ENCODE peak calls at places on chromosomes 7 and 10, in four cellular contexts. S is IMR-90, Z is H9, C is mesendoderm. K is an unnamed sample.

GRCh38 chr10:13658864-13659685 is 72.3 kb downstream of the PRPF18 start:
- DNase-seq in Z (no peak), S (no peak), C (peak), K (no peak)

GRCh38 chr7:98621573-98622482 is 4.7 kb downstream of the NPTX2 start:
- DNase-seq in S (no peak), Z (no peak), C (no peak), K (no peak)

GRCh38 chr10:34087095-34087418 is 728.0 kb downstream of the PARD3 start:
- DNase-seq in C (no peak), S (no peak), Z (no peak), K (no peak)

GRCh38 chr7:115618676-115619075 is 411.9 kb downstream of the TFEC start:
- DNase-seq in C (no peak), Z (no peak), S (peak), K (no peak)

GRCh38 chr7:80760292-80760691 is 121.8 kb downstream of the CD36 start:
- DNase-seq in Z (no peak), S (no peak), C (peak), K (no peak)

GRCh38 chr7:5354460-5355279 is 69.0 kb downstream of the TNRC18 start:
- DNase-seq in C (peak), Z (peak), S (peak), K (no peak)

GRCh38 chr10:93757136-93757535 is 600 bp upstream of the LGI1 start:
- DNase-seq in C (peak), Z (peak), S (no peak), K (no peak)

GRCh38 chr10:125159932-125160855 is at the start of gene CTBP2:
- DNase-seq in Z (peak), C (peak), S (no peak), K (peak)

GRCh38 chr10:66167816-66168215 is 758.0 kb upstream of the LRRTM3 start:
- DNase-seq in Z (no peak), S (no peak), C (no peak), K (no peak)

GRCh38 chr7:28483868-28484267 is 71.5 kb downstream of the CREB5 start:
- DNase-seq in C (no peak), S (peak), Z (no peak), K (no peak)

GRCh38 chr7:3089493-3089892 is 45.8 kb upstream of the CARD11 start:
- DNase-seq in Z (peak), C (peak), S (peak), K (peak)

GRCh38 chr10:112689327-112689726 is 242.3 kb downstream of the VTI1A start:
- DNase-seq in Z (peak), S (peak), C (peak), K (no peak)

GRCh38 chr10:116101616-116102015 is 171.4 kb downstream of the GFRA1 start:
- DNase-seq in Z (no peak), S (peak), C (no peak), K (no peak)

GRCh38 chr7:81600608-81601007 is 169.2 kb downstream of the HGF start:
- DNase-seq in S (peak), Z (no peak), C (no peak), K (no peak)

GRCh38 chr7:137790828-137791227 is 55.9 kb downstream of the DGKI start:
- DNase-seq in S (no peak), Z (no peak), C (no peak), K (no peak)

GRCh38 chr10:114220281-114220680 is 18.8 kb upstream of the VWA2 start:
- DNase-seq in Z (no peak), C (no peak), S (no peak), K (no peak)

GRCh38 chr7:115910541-115911164 is 119.9 kb downstream of the TFEC start:
- DNase-seq in C (peak), Z (no peak), S (peak), K (no peak)

GRCh38 chr10:98251399-98251798 is 16.6 kb downstream of the LOXL4 start:
- DNase-seq in C (no peak), Z (no peak), S (no peak), K (no peak)

GRCh38 chr10:105398202-105398601 is 757.1 kb downstream of the SORCS3 start:
- DNase-seq in C (no peak), S (no peak), Z (no peak), K (no peak)

GRCh38 chr7:102463841-102464576 is 654 bp downstream of the ALKBH4 start:
- DNase-seq in S (no peak), C (no peak), Z (peak), K (no peak)

GRCh38 chr10:78802866-78803265 is 265.9 kb upstream of the ZMIZ1 start:
- DNase-seq in Z (no peak), C (no peak), S (peak), K (no peak)

DNA sequence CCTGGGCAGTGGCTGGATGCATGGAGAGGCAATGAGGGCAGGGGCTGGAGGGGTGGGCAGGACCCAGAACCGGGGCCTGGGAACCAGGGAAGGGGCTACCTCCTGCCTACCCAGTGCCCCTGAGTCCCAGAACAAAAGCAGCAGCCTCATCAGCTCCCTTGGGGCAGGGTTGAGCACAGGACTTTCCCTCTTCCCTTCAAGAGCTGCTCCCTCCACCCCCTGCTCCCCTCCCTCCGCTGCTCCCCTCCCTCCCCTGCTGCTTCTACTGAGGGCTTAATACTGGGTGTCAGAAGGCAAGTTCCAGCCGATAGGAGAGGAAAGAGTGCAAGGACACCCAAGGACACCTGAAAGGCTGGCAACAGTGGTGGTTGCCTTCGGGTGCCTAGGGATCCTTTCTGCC is 28.2 kb upstream of the INMT start:
- DNase-seq in S (no peak), Z (no peak), C (no peak), K (no peak)
- H4K5ac ChIP-seq in S (no peak), Z (no peak), C (no peak), K (no peak)

GRCh38 chr7:157567666-157568065 is 230.9 kb downstream of the DNAJB6 start:
- DNase-seq in C (no peak), S (no peak), Z (no peak), K (no peak)

GRCh38 chr7:157564518-157565177 is 227.8 kb downstream of the DNAJB6 start:
- DNase-seq in C (no peak), Z (no peak), S (peak), K (no peak)

GRCh38 chr7:157566631-157567006 is 229.8 kb downstream of the DNAJB6 start:
- DNase-seq in S (no peak), Z (no peak), C (no peak), K (no peak)

GRCh38 chr7:157565201-157565626 is 228.4 kb downstream of the DNAJB6 start:
- DNase-seq in S (no peak), Z (no peak), C (no peak), K (no peak)

GRCh38 chr7:157565981-157566630 is 229.3 kb downstream of the DNAJB6 start:
- DNase-seq in C (no peak), Z (no peak), S (no peak), K (no peak)
- H4K5ac ChIP-seq in C (no peak), Z (no peak), S (no peak), K (no peak)

DNA sequence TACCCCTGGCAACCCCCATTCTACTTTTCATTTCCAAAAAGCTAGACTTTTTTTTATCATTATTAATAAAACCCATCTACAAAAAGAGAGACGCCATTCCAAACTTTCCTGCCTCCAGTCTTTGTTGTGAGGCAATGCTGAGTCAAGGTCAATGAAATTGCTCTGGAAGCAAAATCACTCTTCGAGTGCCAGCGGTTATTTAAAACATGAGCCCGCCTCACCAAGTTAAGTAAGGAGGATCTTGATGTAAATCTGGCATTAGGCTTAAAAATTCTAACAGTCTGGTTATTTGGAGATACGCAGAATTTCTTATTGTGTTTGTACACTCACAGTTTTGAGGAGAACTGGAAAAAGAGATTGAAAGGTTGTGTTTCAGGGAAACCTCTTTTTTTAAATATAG is 1196.3 kb downstream of the TYW1 start:
- DNase-seq in C (no peak), S (no peak), Z (no peak), K (no peak)
- H4K5ac ChIP-seq in C (no peak), S (no peak), Z (no peak), K (no peak)

DNA sequence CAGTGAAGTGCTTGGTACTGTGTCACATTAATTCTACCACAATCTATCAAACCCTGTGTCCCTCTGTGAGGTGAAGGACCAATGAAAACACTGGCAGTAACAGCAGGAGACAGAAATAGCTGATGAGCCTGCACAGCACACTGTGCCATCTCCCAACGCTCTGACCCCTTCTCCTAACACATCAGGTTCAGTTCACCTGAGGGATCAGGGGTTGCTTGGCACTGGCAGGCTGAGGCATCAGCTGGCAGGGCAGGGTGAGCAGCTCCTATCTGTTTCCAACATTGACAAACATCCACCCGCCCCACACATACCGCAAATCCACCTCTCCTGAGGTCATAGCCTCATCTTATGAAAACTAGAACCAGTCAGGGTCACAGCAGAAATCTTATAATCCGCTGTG is 120.9 kb downstream of the ICA1 start:
- DNase-seq in Z (no peak), C (no peak), S (no peak), K (no peak)
- H4K5ac ChIP-seq in Z (no peak), C (no peak), S (no peak), K (no peak)

DNA sequence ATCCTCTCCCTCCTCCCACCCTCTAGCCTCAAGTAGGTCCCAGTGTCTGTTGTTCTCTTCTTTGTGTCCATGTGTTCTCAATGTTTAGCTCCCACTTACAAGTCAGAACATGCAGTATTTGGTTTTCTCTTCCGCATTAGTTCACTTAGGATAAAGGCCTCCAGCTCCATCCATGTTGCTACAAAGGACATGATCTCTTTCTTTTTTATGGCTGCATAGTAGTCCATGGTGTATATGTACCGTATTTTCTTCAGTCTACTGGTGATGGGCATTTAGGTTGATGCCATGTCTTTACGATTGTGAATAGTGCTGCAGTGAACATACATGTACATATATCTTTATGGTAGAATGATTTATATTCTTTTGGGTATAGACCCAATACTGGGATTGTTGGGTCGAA is 1.6 kb upstream of the GOT1 start:
- DNase-seq in Z (no peak), C (no peak), S (no peak), K (no peak)
- H4K5ac ChIP-seq in Z (no peak), C (no peak), S (no peak), K (no peak)

DNA sequence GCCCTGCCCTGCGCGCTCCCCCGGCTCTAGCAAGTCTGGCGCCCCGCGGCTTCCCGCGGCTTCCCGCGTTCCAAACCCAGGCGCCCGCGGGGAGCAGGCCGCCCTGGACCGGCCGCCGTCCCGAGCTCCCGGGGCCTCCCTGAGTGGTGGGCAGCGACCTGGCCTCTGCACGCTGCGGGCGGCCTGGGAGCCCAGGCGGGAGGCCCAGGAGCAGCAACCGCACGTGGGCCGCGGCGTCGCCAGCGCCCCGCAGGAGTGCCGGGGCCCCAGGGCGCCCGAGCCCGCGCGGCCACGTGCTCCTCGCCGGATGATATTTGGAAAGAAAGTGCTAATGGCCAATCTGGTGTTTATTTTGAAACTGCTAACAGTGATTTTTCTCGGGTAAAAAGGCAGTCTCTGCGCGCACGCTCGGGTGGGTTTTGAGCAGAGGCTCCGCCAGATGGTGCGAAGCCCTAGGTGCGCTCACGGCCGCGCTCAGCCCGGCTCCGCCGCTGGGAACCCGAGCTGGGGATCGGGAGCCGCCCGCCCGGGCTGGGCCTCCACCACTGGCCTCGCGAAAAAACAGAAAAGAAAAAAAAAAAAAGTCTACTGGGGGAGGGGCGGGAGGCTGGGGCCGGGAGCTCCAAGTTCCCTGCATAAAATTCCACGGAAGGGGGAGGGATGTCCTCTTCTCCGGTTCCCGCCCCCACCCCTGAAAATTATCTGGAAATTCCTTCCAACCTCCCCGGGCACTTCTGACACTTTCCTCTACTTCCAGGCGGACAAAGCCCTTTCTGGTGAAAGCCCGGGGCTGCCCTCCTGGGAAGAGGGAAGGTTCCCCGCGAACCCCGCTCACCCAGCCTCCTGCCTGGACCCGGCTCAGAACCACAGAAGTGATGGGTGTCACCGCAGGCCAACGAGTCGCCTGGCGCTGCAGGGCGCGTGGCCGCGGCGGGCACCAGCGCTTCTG is 4.3 kb downstream of the EBF3 start:
- DNase-seq in Z (no peak), C (no peak), S (no peak), K (no peak)
- H4K5ac ChIP-seq in Z (no peak), C (no peak), S (no peak), K (no peak)

GRCh38 chr7:120060875-120061274 is 212.1 kb upstream of the KCND2 start:
- DNase-seq in C (no peak), Z (no peak), S (no peak), K (no peak)
- H4K5ac ChIP-seq in C (no peak), Z (no peak), S (peak), K (no peak)

GRCh38 chr7:135386181-135386580 is 123.7 kb downstream of the CNOT4 start:
- DNase-seq in Z (no peak), C (peak), S (peak), K (no peak)

GRCh38 chr7:135389971-135390370 is 119.9 kb downstream of the CNOT4 start:
- DNase-seq in Z (no peak), C (no peak), S (no peak), K (no peak)

GRCh38 chr7:135386776-135387175 is 123.1 kb downstream of the CNOT4 start:
- DNase-seq in C (peak), Z (no peak), S (no peak), K (no peak)

GRCh38 chr7:135390829-135391228 is 119.1 kb downstream of the CNOT4 start:
- DNase-seq in C (no peak), Z (no peak), S (no peak), K (no peak)

DNA sequence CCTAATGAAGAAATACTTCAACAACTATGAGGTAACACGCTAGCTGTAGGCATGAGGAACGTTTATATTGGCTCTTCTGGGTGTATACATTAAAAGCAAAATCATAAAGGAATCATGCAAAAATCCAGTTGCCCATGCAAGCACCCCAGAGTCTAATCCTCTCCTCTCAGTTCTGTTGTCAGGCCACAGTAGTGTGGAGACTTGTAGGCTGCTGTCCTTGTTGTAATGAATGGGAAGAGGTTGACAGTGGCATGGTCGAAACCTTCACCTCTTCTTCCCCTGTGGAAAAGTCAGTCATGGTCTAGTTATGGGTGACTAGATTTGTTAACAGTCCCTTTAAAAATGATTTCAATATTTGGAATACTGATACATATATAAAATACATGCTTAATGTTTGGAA is 121.3 kb downstream of the CNOT4 start:
- DNase-seq in S (no peak), Z (no peak), C (peak), K (no peak)
- H4K5ac ChIP-seq in S (no peak), Z (no peak), C (no peak), K (no peak)

K was measured in H1.